ENCODE peak calls at places on chromosomes 2 and 18, in eight cellular contexts. J is HepG2, D is HCT116, Z is upper lobe of left lung, S is Panc1, E is K562, K is GM23338, F is GM12878. I is an unnamed sample.

GRCh38 chr2:194591192-194591591 is 1065.8 kb upstream of the SLC39A10 start:
- ATAC-seq in J (no peak), D (no peak), Z (peak), S (no peak), E (no peak), K (no peak), F (peak), I (no peak)

GRCh38 chr18:40995529-40995928 is 959.5 kb upstream of the PIK3C3 start:
- ATAC-seq in J (no peak), D (no peak), Z (no peak), S (no peak), E (no peak), K (no peak), F (no peak), I (no peak)

GRCh38 chr2:195998070-195998469 is 70.6 kb downstream of the DNAH7 start:
- ATAC-seq in J (no peak), D (no peak), Z (no peak), S (no peak), E (no peak), K (no peak), F (no peak), I (no peak)

GRCh38 chr2:80670763-80671162 is 366.2 kb upstream of the LRRTM1 start:
- ATAC-seq in J (no peak), D (no peak), Z (no peak), S (no peak), E (no peak), K (peak), F (no peak), I (no peak)

GRCh38 chr2:25131253-25131566 is 37.2 kb downstream of the POMC start:
- ATAC-seq in J (no peak), D (no peak), Z (no peak), S (no peak), E (no peak), K (peak), F (no peak), I (no peak)

GRCh38 chr2:28252308-28252707 is 140.3 kb upstream of the FOSL2 start:
- ATAC-seq in J (no peak), D (no peak), Z (no peak), S (no peak), E (no peak), K (no peak), F (peak), I (no peak)

GRCh38 chr2:106161938-106162814 is 31.9 kb downstream of the UXS1 start:
- ATAC-seq in J (no peak), D (peak), Z (peak), S (no peak), E (no peak), K (no peak), F (no peak), I (no peak)

GRCh38 chr2:172398444-172398843 is 28.9 kb upstream of the ITGA6 start:
- ATAC-seq in J (no peak), D (peak), Z (no peak), S (no peak), E (no peak), K (peak), F (no peak), I (no peak)

GRCh38 chr2:204691911-204692510 is 146.7 kb downstream of the PARD3B start:
- ATAC-seq in J (peak), D (no peak), Z (peak), S (peak), E (peak), K (peak), F (peak), I (peak)

GRCh38 chr18:39318008-39318407 is 1752.4 kb upstream of the CELF4 start:
- ATAC-seq in J (no peak), D (no peak), Z (peak), S (no peak), E (no peak), K (no peak), F (peak), I (no peak)

GRCh38 chr2:68245672-68246071 is 6.7 kb downstream of the PPP3R1 start:
- ATAC-seq in J (no peak), D (no peak), Z (no peak), S (no peak), E (no peak), K (no peak), F (no peak), I (no peak)

GRCh38 chr2:151482310-151482709 is 72.6 kb downstream of the RIF1 start:
- ATAC-seq in J (peak), D (no peak), Z (peak), S (no peak), E (no peak), K (no peak), F (no peak), I (no peak)

GRCh38 chr2:64627860-64628841 is 25.6 kb downstream of the SERTAD2 start:
- ATAC-seq in J (no peak), D (no peak), Z (no peak), S (peak), E (no peak), K (no peak), F (no peak), I (no peak)

GRCh38 chr2:105545731-105546622 is 147.1 kb upstream of the FHL2 start:
- ATAC-seq in J (peak), D (peak), Z (peak), S (peak), E (peak), K (peak), F (peak), I (no peak)

GRCh38 chr2:55519908-55520885 is 679 bp downstream of the CFAP36 start:
- ATAC-seq in J (peak), D (peak), Z (peak), S (peak), E (peak), K (peak), F (peak), I (peak)

GRCh38 chr18:34122724-34123334 is 101.9 kb downstream of the NOL4 start:
- ATAC-seq in J (peak), D (peak), Z (peak), S (peak), E (peak), K (peak), F (peak), I (peak)

GRCh38 chr18:57666818-57667497 is 45.3 kb upstream of the NARS1 start:
- ATAC-seq in J (no peak), D (no peak), Z (peak), S (no peak), E (peak), K (no peak), F (no peak), I (peak)

GRCh38 chr2:70045932-70046331 is 41.3 kb upstream of the PCBP1 start:
- ATAC-seq in J (no peak), D (no peak), Z (no peak), S (no peak), E (no peak), K (no peak), F (no peak), I (no peak)

GRCh38 chr2:57876313-57876712 is 170.3 kb upstream of the VRK2 start:
- ATAC-seq in J (no peak), D (no peak), Z (no peak), S (no peak), E (no peak), K (no peak), F (peak), I (no peak)

GRCh38 chr2:26251893-26252292 is 7.2 kb downstream of the HADHB start:
- ATAC-seq in J (peak), D (no peak), Z (no peak), S (no peak), E (peak), K (peak), F (peak), I (peak)

GRCh38 chr2:201059961-201060525 is 11.4 kb downstream of the HYCC2 start:
- ATAC-seq in J (no peak), D (no peak), Z (no peak), S (no peak), E (peak), K (no peak), F (no peak), I (no peak)

GRCh38 chr2:166157578-166157977 is 29.8 kb upstream of the SCN1A start:
- ATAC-seq in J (no peak), D (no peak), Z (no peak), S (no peak), E (no peak), K (no peak), F (no peak), I (no peak)

GRCh38 chr2:241659150-241659739 is 21.8 kb downstream of the ATG4B start:
- ATAC-seq in J (peak), D (peak), Z (peak), S (peak), E (peak), K (peak), F (peak), I (peak)

GRCh38 chr2:158004131-158004530 is 97.5 kb upstream of the UPP2 start:
- ATAC-seq in J (no peak), D (no peak), Z (no peak), S (no peak), E (no peak), K (no peak), F (no peak), I (no peak)

GRCh38 chr2:237722616-237723015 is 76.0 kb upstream of the RBM44 start:
- ATAC-seq in J (no peak), D (no peak), Z (no peak), S (no peak), E (no peak), K (no peak), F (no peak), I (no peak)

GRCh38 chr2:237724811-237725478 is 73.6 kb upstream of the RBM44 start:
- ATAC-seq in J (peak), D (no peak), Z (no peak), S (no peak), E (no peak), K (no peak), F (no peak), I (no peak)

GRCh38 chr2:237723023-237723422 is 75.6 kb upstream of the RBM44 start:
- ATAC-seq in J (no peak), D (no peak), Z (no peak), S (no peak), E (no peak), K (no peak), F (no peak), I (no peak)

GRCh38 chr2:237721828-237722227 is 76.8 kb upstream of the RBM44 start:
- ATAC-seq in J (no peak), D (no peak), Z (no peak), S (no peak), E (no peak), K (no peak), F (no peak), I (no peak)

DNA sequence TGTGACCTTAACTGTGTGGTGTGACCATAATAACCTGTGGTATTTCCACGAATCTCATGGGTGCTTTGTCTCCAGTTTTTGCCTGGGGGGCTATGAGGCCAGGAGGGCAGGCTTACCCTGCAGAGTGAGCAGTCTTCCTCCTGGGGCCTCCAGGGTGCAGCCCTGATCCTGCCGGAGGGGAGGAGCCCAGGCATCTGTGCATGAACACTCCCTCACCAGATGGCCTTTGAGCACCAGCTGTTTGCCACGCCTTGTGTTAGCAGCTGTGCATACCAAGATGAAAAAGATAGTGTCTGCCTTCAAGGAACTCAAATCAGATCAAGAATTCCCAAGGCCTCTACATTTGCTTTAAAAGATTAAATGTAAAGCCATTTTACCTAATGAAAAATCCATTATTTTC is 75.0 kb upstream of the RBM44 start:
- ATAC-seq in J (peak), D (peak), Z (peak), S (peak), E (peak), K (peak), F (peak), I (no peak)
- TF ChIP-seq CTCF in J (peak), D (no peak), Z (no peak), S (no peak), E (no peak), K (no peak), F (no peak), I (no peak)

DNA sequence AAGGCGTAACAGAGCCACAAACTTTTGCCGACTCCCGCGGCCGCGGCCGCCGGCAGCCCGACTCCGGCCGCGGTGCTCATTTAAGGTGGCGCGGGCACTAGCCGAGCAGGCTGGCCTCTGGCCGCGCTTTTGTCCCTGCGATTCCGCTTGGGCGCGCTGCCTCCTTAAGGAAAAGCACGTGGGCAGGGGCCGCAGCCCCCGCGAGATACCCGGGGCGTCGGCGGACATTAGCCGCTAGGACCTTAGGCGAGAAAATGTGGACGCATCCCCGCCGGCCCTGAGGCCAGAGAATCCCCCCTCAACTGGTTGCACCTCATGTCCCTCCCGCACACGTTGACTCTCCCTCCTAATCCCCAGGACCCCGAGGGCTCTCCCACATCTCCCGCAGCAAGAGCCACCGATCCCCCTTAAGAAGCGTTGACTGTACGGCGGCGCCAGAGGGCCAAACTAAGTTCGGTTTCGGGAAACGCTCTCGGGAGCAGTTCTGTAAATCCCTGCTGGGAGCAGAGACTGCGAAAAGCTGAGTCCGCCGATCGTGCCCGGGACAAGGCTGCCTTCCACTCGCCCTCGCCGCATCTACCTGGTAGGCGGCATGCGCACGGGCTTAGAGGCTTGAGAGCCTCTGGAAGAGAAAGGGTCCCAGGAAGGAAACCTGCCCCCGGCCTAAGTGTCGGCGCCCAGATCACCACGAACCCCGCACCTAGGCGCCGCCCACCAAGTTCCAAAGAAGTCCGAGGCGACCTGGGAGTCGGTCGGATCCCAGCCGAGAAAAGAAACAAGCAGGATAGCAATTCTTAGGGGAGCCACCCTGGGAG is 1.8 kb upstream of the SATB2 start:
- ATAC-seq in J (peak), D (peak), Z (peak), S (peak), E (peak), K (peak), F (peak), I (peak)
- TF ChIP-seq POLR2AphosphoS5 in J (no peak), D (peak), Z (peak), S (peak), E (no peak), K (peak), F (no peak), I (peak)

DNA sequence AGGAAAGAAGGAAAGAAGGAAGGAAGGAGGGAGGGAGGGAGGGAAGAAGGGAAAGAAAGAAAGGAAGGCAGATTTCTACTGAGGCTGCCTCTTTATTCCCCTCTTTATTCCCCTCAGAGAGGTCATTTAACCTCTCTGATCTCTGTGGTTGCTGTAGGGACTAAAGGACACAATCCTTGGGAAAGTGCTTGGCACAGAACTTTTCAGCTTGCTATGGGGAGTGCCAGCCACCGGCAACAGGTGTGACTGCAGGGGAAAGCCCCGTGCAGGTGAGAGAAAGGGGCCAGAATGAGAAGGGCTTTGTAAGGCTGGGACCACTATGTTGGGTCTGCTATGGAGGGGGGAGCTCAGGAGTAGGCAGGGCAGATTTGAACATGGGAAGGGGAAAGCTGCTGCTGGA is 27.7 kb upstream of the STEAP3 start:
- ATAC-seq in J (no peak), D (no peak), Z (no peak), S (peak), E (no peak), K (peak), F (no peak), I (no peak)
- H3K4me3 ChIP-seq in J (no peak), D (no peak), Z (no peak), S (no peak), E (no peak), K (no peak), F (no peak), I (no peak)

DNA sequence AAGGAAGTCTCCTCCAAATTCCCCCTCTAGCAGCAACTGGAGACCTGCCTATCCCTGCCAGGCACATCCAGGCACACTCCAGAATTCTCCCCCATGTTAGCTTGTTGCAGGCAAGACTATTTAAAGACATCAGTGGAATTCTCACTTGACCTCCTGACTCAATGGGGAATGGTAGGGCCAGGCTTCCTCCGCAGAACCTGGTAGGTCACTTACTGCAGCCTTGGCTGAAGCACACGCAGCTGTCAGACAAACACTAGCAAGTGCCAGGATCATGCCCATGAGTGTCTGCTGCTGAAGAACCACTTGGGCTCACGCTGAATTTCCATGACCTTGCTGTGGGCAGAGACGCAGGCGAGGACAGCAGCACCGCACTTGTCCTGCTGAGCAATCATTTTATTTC is 3.2 kb downstream of the LRRC30 start:
- ATAC-seq in J (no peak), D (no peak), Z (no peak), S (no peak), E (no peak), K (no peak), F (no peak), I (no peak)
- TF ChIP-seq CTCF in J (no peak), D (no peak), Z (no peak), S (no peak), E (no peak), K (no peak), F (no peak), I (no peak)

DNA sequence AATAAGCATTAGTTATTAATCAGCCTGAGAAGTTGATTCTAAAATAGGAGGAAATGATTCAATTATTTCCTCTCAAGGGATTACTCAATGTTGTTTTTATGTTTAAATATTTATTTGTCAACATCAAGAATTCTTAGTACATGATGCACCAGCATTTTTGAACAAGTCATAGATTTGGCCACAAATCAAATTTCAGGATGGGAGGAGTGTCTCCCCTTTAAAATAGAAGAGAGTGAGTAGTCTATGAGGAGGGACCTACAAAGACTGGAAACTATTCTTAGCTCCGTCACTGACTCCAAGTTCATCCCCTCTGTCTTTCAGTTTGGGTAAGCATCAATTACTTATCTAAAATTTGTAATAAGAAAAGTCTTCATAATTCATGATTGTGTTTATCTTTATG is 18.6 kb upstream of the IL18R1 start:
- ATAC-seq in J (no peak), D (no peak), Z (peak), S (no peak), E (no peak), K (no peak), F (no peak), I (no peak)
- TF ChIP-seq POLR2AphosphoS5 in J (no peak), D (no peak), Z (no peak), S (no peak), E (no peak), K (no peak), F (no peak), I (no peak)

I was measured in gastroesophageal sphincter.